ENCODE peak calls at places on chromosomes 7 and 10, in six cellular contexts. S is sigmoid colon, Z is breast epithelium, N is transverse colon, K is stomach, H is GM12891. U is an unnamed sample.

GRCh38 chr10:20254078-20254477 is 437.8 kb downstream of the PLXDC2 start:
- DNase-seq in S (no peak), Z (no peak), N (no peak), K (no peak), H (no peak), U (no peak)

GRCh38 chr10:119489572-119490326 is 52.8 kb downstream of the RGS10 start:
- DNase-seq in S (peak), Z (no peak), N (peak), K (peak), H (peak), U (no peak)

GRCh38 chr7:23205861-23206510 is 24.1 kb downstream of the NUP42 start:
- DNase-seq in S (no peak), Z (no peak), N (no peak), K (no peak), H (no peak), U (no peak)

GRCh38 chr7:21338728-21339164 is 89.1 kb upstream of the SP4 start:
- DNase-seq in S (no peak), Z (no peak), N (no peak), K (no peak), H (no peak), U (no peak)

GRCh38 chr10:102455893-102456471 is 4.6 kb upstream of the C10orf95 start:
- DNase-seq in S (no peak), Z (no peak), N (peak), K (no peak), H (no peak), U (no peak)

GRCh38 chr7:3013975-3014792 is 29.5 kb downstream of the CARD11 start:
- DNase-seq in S (no peak), Z (no peak), N (no peak), K (no peak), H (no peak), U (no peak)

GRCh38 chr10:4134701-4135100 is 349.7 kb upstream of the KLF6 start:
- DNase-seq in S (no peak), Z (no peak), N (no peak), K (no peak), H (no peak), U (no peak)

GRCh38 chr7:29022291-29022988 is 64.3 kb upstream of the TRIL start:
- DNase-seq in S (no peak), Z (no peak), N (no peak), K (no peak), H (no peak), U (no peak)

GRCh38 chr10:79943871-79944270 is 5.0 kb downstream of the SFTPD start:
- DNase-seq in S (no peak), Z (no peak), N (no peak), K (no peak), H (no peak), U (no peak)

GRCh38 chr7:55557666-55558188 is 14.6 kb downstream of the VOPP1 start:
- DNase-seq in S (no peak), Z (no peak), N (no peak), K (no peak), H (peak), U (no peak)

GRCh38 chr7:151901828-151902227 is 24.9 kb upstream of the PRKAG2 start:
- DNase-seq in S (no peak), Z (no peak), N (no peak), K (no peak), H (no peak), U (no peak)

GRCh38 chr10:59654007-59654406 is 55.6 kb downstream of the SLC16A9 start:
- DNase-seq in S (no peak), Z (no peak), N (no peak), K (no peak), H (no peak), U (no peak)

GRCh38 chr10:103192089-103192450 is 1.0 kb downstream of the NT5C2 start:
- DNase-seq in S (no peak), Z (no peak), N (peak), K (no peak), H (no peak), U (no peak)

GRCh38 chr10:80199828-80200227 is 5.5 kb downstream of the ANXA11 start:
- DNase-seq in S (no peak), Z (no peak), N (peak), K (peak), H (no peak), U (no peak)

GRCh38 chr10:28291881-28292297 is 11.0 kb downstream of the MPP7 start:
- DNase-seq in S (no peak), Z (no peak), N (no peak), K (no peak), H (no peak), U (no peak)

GRCh38 chr7:94313926-94314325 is 80.8 kb upstream of the COL1A2 start:
- DNase-seq in S (no peak), Z (no peak), N (no peak), K (no peak), H (no peak), U (no peak)
- TF ChIP-seq POLR2AphosphoS5 in S (no peak), Z (no peak), N (no peak), K (no peak), H (no peak), U (no peak)

GRCh38 chr7:129825554-129826267 is 127.0 kb downstream of the UBE2H start:
- DNase-seq in S (peak), Z (peak), N (peak), K (peak), H (peak), U (peak)

GRCh38 chr7:129828078-129828762 is 124.5 kb downstream of the UBE2H start:
- DNase-seq in S (no peak), Z (no peak), N (no peak), K (no peak), H (no peak), U (no peak)

GRCh38 chr7:129827467-129827990 is 125.2 kb downstream of the UBE2H start:
- DNase-seq in S (no peak), Z (no peak), N (no peak), K (no peak), H (no peak), U (no peak)

GRCh38 chr7:129824291-129825004 is 128.3 kb downstream of the UBE2H start:
- DNase-seq in S (no peak), Z (no peak), N (no peak), K (no peak), H (no peak), U (no peak)

GRCh38 chr7:129825005-129825553 is 127.7 kb downstream of the UBE2H start:
- DNase-seq in S (peak), Z (peak), N (peak), K (no peak), H (peak), U (peak)
- TF ChIP-seq POLR2AphosphoS5 in S (no peak), Z (no peak), N (no peak), K (no peak), H (no peak), U (peak)

DNA sequence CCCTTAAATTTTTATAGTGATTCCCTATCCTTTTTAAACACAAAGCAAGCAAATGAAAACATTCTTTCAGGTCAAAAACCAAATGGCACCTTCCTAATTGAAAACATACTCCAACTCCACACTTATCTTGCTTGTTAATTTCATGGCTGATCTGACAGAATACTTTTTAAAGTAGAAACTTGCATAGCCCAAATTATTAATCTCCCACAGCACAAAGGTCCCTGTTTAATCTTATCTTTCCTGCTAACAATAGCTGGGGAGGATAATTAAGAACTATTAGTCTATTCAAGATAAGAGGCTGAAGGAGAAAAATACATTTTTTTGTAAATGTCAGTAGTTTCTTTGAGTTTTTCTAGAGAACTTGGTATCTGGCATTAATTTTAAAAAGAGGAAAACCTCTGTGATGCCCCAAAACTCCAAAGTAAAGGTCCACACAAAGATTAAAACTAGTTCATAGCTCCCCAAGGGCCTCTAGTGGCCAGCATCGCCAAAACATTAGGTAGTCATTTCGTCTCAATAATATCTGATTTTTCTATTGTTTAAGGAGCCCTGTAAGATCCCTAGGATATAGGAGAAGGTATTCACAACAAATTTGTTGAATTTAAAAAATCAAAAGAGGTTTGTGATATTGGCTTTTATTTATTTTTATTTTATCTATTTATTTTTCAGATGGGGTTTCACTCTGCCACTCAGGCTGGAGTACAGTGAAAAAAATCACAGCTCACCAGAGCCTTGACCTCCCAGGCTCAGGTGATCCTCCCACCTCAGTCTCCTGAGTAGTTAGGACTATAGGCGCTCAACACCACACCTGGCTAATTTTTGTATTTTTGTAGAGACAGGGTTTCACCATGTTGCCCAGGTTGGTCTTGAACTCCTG is 14.7 kb downstream of the CDNF start:
- DNase-seq in S (no peak), Z (no peak), N (peak), K (peak), H (peak), U (no peak)
- TF ChIP-seq POLR2AphosphoS5 in S (no peak), Z (no peak), N (no peak), K (no peak), H (no peak), U (no peak)

GRCh38 chr7:120924837-120925236 is 25.7 kb upstream of the ING3 start:
- DNase-seq in S (no peak), Z (no peak), N (no peak), K (no peak), H (no peak), U (no peak)
- TF ChIP-seq POLR2AphosphoS5 in S (no peak), Z (no peak), N (no peak), K (no peak), H (no peak), U (no peak)

GRCh38 chr10:71964669-71965515 is 697 bp downstream of the CHST3 start:
- DNase-seq in S (peak), Z (peak), N (peak), K (peak), H (no peak), U (peak)

GRCh38 chr10:71962915-71963314 is 1.3 kb upstream of the CHST3 start:
- DNase-seq in S (no peak), Z (no peak), N (no peak), K (no peak), H (no peak), U (no peak)

GRCh38 chr10:71963351-71963755 is 842 bp upstream of the CHST3 start:
- DNase-seq in S (peak), Z (no peak), N (no peak), K (no peak), H (no peak), U (no peak)

GRCh38 chr10:71965623-71966022 is 1.4 kb downstream of the CHST3 start:
- DNase-seq in S (peak), Z (no peak), N (no peak), K (no peak), H (no peak), U (no peak)

GRCh38 chr10:71963756-71964668 is at the start of gene CHST3:
- DNase-seq in S (peak), Z (no peak), N (peak), K (peak), H (peak), U (peak)
- TF ChIP-seq POLR2AphosphoS5 in S (peak), Z (no peak), N (no peak), K (peak), H (no peak), U (peak)

U was measured in prostate gland.